ENCODE peak calls at places on chromosomes 2 and 18, in five cellular contexts. One of them, this sample, is unnamed. For H3K4me1, the result is how much of the 10 kb centered on the place peaks cover.

GRCh38 chr2:113240150-113240914 is 38.4 kb downstream of the PAX8 start:
- DNase-seq in K562: no peak
- DNase-seq in hepatocyte: peak
- DNase-seq in CD8-positive, alpha-beta T cell: no peak
- DNase-seq in CD8-positive, alpha-beta memory T cell: no peak
- DNase-seq in this sample: no peak

GRCh38 chr18:8516391-8517250 is 92.6 kb upstream of the RAB12 start:
- DNase-seq in CD8-positive, alpha-beta T cell: no peak
- DNase-seq in K562: no peak
- DNase-seq in CD8-positive, alpha-beta memory T cell: no peak
- DNase-seq in hepatocyte: no peak
- DNase-seq in this sample: no peak

GRCh38 chr2:18282026-18282425 is 278.4 kb downstream of the RDH14 start:
- DNase-seq in CD8-positive, alpha-beta memory T cell: no peak
- DNase-seq in hepatocyte: no peak
- DNase-seq in CD8-positive, alpha-beta T cell: no peak
- DNase-seq in K562: no peak
- DNase-seq in this sample: no peak

GRCh38 chr18:10205136-10205535 is 249.3 kb upstream of the APCDD1 start:
- DNase-seq in hepatocyte: no peak
- DNase-seq in K562: no peak
- DNase-seq in CD8-positive, alpha-beta memory T cell: no peak
- DNase-seq in CD8-positive, alpha-beta T cell: no peak
- DNase-seq in this sample: no peak

GRCh38 chr18:44325903-44326650 is 354.6 kb upstream of the SETBP1 start:
- DNase-seq in hepatocyte: peak
- DNase-seq in CD8-positive, alpha-beta T cell: no peak
- DNase-seq in CD8-positive, alpha-beta memory T cell: no peak
- DNase-seq in K562: peak
- DNase-seq in this sample: no peak

GRCh38 chr2:86807462-86808275 is 17.0 kb upstream of the CD8A start:
- DNase-seq in CD8-positive, alpha-beta T cell: peak
- DNase-seq in CD8-positive, alpha-beta memory T cell: peak
- DNase-seq in hepatocyte: peak
- DNase-seq in K562: no peak
- DNase-seq in this sample: peak

GRCh38 chr2:18245375-18245774 is 315.1 kb downstream of the RDH14 start:
- DNase-seq in hepatocyte: no peak
- DNase-seq in K562: no peak
- DNase-seq in CD8-positive, alpha-beta T cell: no peak
- DNase-seq in CD8-positive, alpha-beta memory T cell: no peak
- DNase-seq in this sample: no peak

GRCh38 chr2:144516981-144517824 is 2.7 kb downstream of the ZEB2 start:
- DNase-seq in CD8-positive, alpha-beta T cell: peak
- DNase-seq in K562: peak
- DNase-seq in hepatocyte: peak
- DNase-seq in CD8-positive, alpha-beta memory T cell: peak
- DNase-seq in this sample: peak

GRCh38 chr18:25299899-25300298 is 52.1 kb downstream of the ZNF521 start:
- DNase-seq in CD8-positive, alpha-beta memory T cell: no peak
- DNase-seq in hepatocyte: no peak
- DNase-seq in K562: no peak
- DNase-seq in CD8-positive, alpha-beta T cell: no peak
- DNase-seq in this sample: no peak

GRCh38 chr2:204452464-204453023 is 92.7 kb upstream of the PARD3B start:
- DNase-seq in K562: no peak
- DNase-seq in CD8-positive, alpha-beta T cell: no peak
- DNase-seq in hepatocyte: peak
- DNase-seq in CD8-positive, alpha-beta memory T cell: no peak
- DNase-seq in this sample: no peak

GRCh38 chr2:140154711-140155110 is 1374.5 kb upstream of the NXPH2 start:
- DNase-seq in K562: no peak
- DNase-seq in hepatocyte: no peak
- DNase-seq in CD8-positive, alpha-beta memory T cell: no peak
- DNase-seq in CD8-positive, alpha-beta T cell: no peak
- DNase-seq in this sample: no peak

GRCh38 chr2:230913406-230913805 is 11.6 kb downstream of the GPR55 start:
- DNase-seq in K562: peak
- DNase-seq in CD8-positive, alpha-beta memory T cell: peak
- DNase-seq in hepatocyte: peak
- DNase-seq in CD8-positive, alpha-beta T cell: no peak
- DNase-seq in this sample: peak

GRCh38 chr2:105769504-105769903 is 24.8 kb downstream of the NCK2 start:
- DNase-seq in CD8-positive, alpha-beta T cell: no peak
- DNase-seq in CD8-positive, alpha-beta memory T cell: no peak
- DNase-seq in K562: no peak
- DNase-seq in hepatocyte: peak
- DNase-seq in this sample: no peak

DNA sequence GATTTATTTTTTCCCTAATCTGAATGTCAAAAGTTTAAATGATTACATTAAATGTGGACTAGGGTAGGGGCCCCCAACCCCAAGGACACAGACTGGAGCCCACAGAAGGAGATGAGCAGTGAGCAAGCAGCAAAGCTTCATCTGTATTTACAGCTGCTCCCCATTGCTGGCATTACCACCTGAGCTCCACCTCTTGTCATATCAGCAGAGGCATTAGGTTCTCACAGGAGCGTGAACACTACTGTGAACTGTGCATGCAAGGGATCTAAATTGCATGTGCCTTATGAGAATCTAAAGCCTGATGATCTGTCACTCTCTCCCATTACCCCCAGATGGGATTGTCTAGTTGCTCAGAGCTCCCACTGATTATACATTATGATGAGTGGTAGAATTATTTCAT is 3.8 kb downstream of the MOB1A start:
- DNase-seq in K562: no peak
- DNase-seq in CD8-positive, alpha-beta memory T cell: no peak
- DNase-seq in CD8-positive, alpha-beta T cell: no peak
- DNase-seq in hepatocyte: no peak
- DNase-seq in this sample: no peak
- H3K4me3 ChIP-seq in K562: no peak
- H3K4me3 ChIP-seq in CD8-positive, alpha-beta memory T cell: no peak
- H3K4me3 ChIP-seq in CD8-positive, alpha-beta T cell: no peak
- H3K4me3 ChIP-seq in hepatocyte: no peak
- H3K4me3 ChIP-seq in this sample: no peak

GRCh38 chr2:237859533-237860272 is at the start of gene RAMP1:
- DNase-seq in hepatocyte: peak
- DNase-seq in K562: no peak
- DNase-seq in CD8-positive, alpha-beta T cell: no peak
- DNase-seq in CD8-positive, alpha-beta memory T cell: no peak
- DNase-seq in this sample: peak

GRCh38 chr2:237860273-237860935 is 981 bp downstream of the RAMP1 start:
- DNase-seq in K562: no peak
- DNase-seq in CD8-positive, alpha-beta T cell: no peak
- DNase-seq in CD8-positive, alpha-beta memory T cell: no peak
- DNase-seq in hepatocyte: no peak
- DNase-seq in this sample: no peak

GRCh38 chr2:237857791-237858190 is 1.6 kb upstream of the RAMP1 start:
- DNase-seq in K562: no peak
- DNase-seq in hepatocyte: no peak
- DNase-seq in CD8-positive, alpha-beta memory T cell: no peak
- DNase-seq in CD8-positive, alpha-beta T cell: no peak
- DNase-seq in this sample: no peak

GRCh38 chr2:237859082-237859433 is 365 bp upstream of the RAMP1 start:
- DNase-seq in K562: no peak
- DNase-seq in hepatocyte: no peak
- DNase-seq in CD8-positive, alpha-beta T cell: no peak
- DNase-seq in CD8-positive, alpha-beta memory T cell: no peak
- DNase-seq in this sample: no peak

GRCh38 chr2:237858294-237859081 is 935 bp upstream of the RAMP1 start:
- DNase-seq in CD8-positive, alpha-beta memory T cell: no peak
- DNase-seq in hepatocyte: peak
- DNase-seq in CD8-positive, alpha-beta T cell: no peak
- DNase-seq in K562: peak
- DNase-seq in this sample: peak
- H3K27ac ChIP-seq in CD8-positive, alpha-beta memory T cell: no peak
- H3K27ac ChIP-seq in hepatocyte: peak
- H3K27ac ChIP-seq in CD8-positive, alpha-beta T cell: no peak
- H3K27ac ChIP-seq in K562: no peak
- H3K27ac ChIP-seq in this sample: no peak

DNA sequence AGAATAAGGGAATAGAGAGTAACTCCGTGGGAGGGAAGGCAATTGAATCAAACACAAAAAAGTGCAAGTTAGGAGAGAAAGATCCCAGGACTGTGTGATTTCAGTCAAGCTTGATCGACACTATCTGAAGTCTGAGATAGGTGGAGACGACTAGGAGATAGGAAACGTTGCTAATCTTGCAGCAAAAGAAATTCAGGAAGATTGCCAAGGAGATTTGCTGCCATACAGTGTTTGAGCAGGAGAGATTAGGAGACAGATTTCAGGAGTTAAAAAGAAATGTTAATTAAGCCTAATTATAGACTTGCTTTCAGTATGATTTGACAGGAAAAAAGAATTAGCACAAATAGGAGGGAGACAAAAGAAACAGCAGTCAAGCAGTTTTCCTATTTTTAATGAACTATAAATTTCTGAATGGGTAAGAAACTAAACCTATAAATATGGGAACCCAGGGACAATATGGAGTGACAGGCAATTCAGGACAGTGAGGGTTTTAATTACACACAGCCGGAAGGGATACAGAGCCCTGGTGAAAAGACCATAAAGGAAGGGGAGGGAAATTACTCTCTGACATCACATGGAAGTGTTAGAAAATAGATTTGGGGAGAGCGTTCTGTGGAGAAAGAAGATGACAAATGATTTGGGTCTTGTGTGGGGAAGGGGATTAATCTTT is 72.6 kb downstream of the SUCLG1 start:
- DNase-seq in K562: no peak
- DNase-seq in CD8-positive, alpha-beta memory T cell: no peak
- DNase-seq in CD8-positive, alpha-beta T cell: no peak
- DNase-seq in hepatocyte: no peak
- DNase-seq in this sample: no peak
- H3K4me1 ChIP-seq in K562: under half
- H3K4me1 ChIP-seq in CD8-positive, alpha-beta memory T cell: under half
- H3K4me1 ChIP-seq in CD8-positive, alpha-beta T cell: under half
- H3K4me1 ChIP-seq in hepatocyte: under half
- H3K4me1 ChIP-seq in this sample: under half

GRCh38 chr2:146940016-146940685 is 904.7 kb upstream of the ACVR2A start:
- DNase-seq in hepatocyte: no peak
- DNase-seq in CD8-positive, alpha-beta memory T cell: no peak
- DNase-seq in CD8-positive, alpha-beta T cell: no peak
- DNase-seq in K562: no peak
- DNase-seq in this sample: no peak
- H3K4me3 ChIP-seq in hepatocyte: no peak
- H3K4me3 ChIP-seq in CD8-positive, alpha-beta memory T cell: no peak
- H3K4me3 ChIP-seq in CD8-positive, alpha-beta T cell: no peak
- H3K4me3 ChIP-seq in K562: no peak
- H3K4me3 ChIP-seq in this sample: no peak